ENCODE peak calls at places on chromosomes 1 and 21, in four cellular contexts. M, A, T and V are unnamed samples. For H3K36me3, the result is how much of the 10 kb centered on the place peaks cover.

GRCh38 chr1:57422271-57423134 is 1.4 kb downstream of the DAB1 start:
- DNase-seq in M (no peak), A (no peak), T (no peak), V (peak)

GRCh38 chr21:31260790-31261189 is 83.3 kb downstream of the TIAM1 start:
- DNase-seq in M (no peak), A (no peak), T (no peak), V (no peak)

GRCh38 chr1:24923485-24924113 is 6.5 kb downstream of the RUNX3 start:
- DNase-seq in M (no peak), A (no peak), T (no peak), V (no peak)

GRCh38 chr1:154847891-154848290 is 22.2 kb downstream of the KCNN3 start:
- DNase-seq in M (no peak), A (peak), T (no peak), V (peak)

GRCh38 chr1:6732942-6733341 is 31.3 kb upstream of the DNAJC11 start:
- DNase-seq in M (no peak), A (no peak), T (no peak), V (no peak)

GRCh38 chr1:51284487-51284954 is 45.8 kb downstream of the TTC39A start:
- DNase-seq in M (peak), A (peak), T (no peak), V (peak)

GRCh38 chr1:186880982-186881381 is 52.2 kb downstream of the PLA2G4A start:
- DNase-seq in M (no peak), A (no peak), T (no peak), V (no peak)

GRCh38 chr1:47351305-47351704 is 17.7 kb downstream of the CMPK1 start:
- DNase-seq in M (no peak), A (no peak), T (no peak), V (no peak)

DNA sequence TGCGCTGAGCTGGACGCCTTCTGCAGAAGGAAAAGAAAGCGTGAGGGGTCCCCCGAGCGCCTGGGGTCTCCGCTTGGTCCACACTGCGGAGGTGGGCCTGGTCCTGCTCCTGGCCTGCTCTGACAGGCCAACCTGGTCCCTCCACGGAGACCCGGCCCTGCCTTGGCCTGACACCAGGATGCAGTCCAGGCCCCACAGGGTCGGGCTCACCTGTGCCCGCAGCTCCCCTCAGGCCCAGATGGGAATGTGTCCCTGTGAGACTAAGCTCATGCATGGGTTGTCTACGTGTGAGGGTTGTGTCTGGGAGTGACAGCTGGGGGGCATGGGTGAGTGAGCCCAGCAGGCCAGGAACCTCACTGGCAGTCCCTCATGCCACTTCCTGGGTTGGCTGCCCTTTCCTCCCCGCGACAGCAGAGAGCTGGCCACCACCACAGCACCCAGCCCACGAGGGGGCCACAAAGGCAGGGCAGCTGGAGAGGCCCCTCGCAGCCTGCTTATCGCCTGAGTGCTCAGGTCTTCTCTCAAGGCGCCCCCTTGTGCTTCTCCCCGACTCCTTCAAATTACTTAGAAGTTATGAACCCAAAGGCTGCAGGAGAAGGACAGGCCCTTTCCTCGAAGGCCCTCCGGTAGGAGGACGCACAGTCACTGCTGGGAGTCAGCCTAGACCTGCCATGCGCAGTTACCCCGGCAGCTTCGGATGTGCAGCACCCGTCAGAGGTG is 41.1 kb downstream of the SLC45A1 start:
- DNase-seq in M (no peak), A (no peak), T (no peak), V (peak)
- TF ChIP-seq CTCF in M (no peak), A (no peak), T (no peak), V (no peak)

DNA sequence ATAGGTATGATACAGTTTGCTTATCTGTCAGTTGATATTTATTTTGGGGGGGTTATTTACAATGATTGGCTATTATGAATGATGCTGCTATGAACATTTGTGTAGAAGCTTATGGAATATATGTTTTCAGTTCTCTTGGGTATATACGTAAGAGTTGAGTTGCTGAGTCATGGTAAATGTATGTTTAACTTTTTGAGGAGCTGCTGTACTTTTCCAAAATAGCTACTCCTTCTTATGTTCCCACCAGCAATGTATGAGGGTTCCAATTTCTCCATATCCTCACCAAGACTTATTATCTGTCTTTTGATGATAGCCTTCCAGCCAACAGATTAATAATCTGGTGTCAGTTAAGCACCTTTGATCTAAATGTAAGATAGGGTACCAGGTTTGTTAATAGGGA is 11.9 kb downstream of the SOAT1 start:
- DNase-seq in M (no peak), A (no peak), T (no peak), V (no peak)
- H3K36me3 ChIP-seq in M (under half), A (under half), T (under half), V (under half)

GRCh38 chr21:16455978-16456377 is 726.2 kb downstream of the USP25 start:
- DNase-seq in M (no peak), A (no peak), T (no peak), V (no peak)

GRCh38 chr21:16457498-16457897 is 727.7 kb downstream of the USP25 start:
- DNase-seq in M (no peak), A (no peak), T (no peak), V (no peak)

GRCh38 chr21:16455526-16455925 is 725.7 kb downstream of the USP25 start:
- DNase-seq in M (no peak), A (no peak), T (no peak), V (no peak)

GRCh38 chr21:16460936-16461335 is 731.2 kb downstream of the USP25 start:
- DNase-seq in M (no peak), A (no peak), T (no peak), V (no peak)
- TF ChIP-seq CTCF in M (no peak), A (no peak), T (no peak), V (no peak)

DNA sequence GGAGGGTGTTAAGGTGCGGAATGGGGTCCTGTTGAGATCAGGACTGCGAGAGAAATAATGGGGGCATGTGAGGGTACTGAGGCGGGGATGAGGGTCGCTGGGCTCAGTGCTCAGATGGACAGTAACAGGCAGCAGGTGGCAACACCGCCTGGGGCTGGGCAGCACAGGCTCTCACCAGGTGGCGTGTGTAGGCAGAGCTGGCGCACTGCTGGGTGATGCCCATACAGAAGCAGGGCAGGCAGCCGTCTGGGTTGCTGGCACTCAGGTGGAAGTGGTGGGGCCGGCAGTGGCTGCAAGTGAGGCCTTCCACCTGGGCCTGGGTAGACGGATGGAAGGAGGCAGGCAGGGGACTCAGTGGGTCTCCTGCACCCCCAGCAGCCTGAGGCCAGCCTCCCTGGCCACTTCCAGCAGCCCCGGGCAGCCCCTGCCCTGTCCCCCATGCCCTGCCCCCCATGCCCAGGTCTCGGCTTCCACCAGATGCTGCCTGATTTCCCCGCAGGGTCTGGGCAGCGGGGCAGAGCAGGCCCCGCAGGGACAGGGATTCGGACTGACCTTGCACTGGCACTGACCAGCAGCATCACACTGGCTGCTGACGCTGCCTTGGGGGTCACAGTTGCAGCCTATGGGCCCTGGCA is 60.5 kb downstream of the LDLRAD2 start:
- DNase-seq in M (no peak), A (no peak), T (no peak), V (no peak)
- H3K36me3 ChIP-seq in M (under half), A (under half), T (half or more), V (half or more)

DNA sequence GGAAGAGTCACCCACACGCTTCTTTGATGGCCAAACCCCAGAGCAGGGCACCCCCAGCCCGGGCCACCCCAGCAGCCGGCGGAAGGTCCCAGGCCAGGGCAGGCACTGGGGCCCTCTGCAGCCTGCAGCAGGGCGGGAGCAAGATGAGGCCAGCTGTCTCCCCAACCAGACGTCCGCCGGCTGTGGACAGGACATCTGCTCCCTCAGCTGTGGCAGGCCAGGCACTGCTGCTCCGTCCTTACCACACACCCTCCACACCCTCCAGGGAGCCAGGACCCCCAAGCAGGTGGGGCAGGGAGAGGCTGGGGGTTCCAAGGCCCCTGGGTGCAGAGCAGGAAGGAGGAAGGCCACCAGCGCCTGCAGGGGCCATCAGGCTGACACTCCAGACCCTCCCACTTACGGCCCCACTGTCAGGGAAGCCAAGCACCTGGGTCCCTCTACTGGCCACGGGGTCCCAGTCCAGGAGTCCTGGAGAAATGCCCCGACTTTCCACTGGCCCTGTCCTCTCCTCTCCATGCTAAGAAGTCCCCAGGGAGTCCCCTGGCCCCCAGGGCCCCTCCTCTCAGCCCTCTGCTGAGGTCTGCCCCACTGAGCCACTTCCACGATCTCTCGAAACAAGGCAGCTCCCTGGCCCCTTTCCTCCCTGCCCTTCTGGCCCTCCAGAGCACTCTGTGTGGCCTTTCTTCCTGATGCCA is 5.6 kb downstream of the WNT9A start:
- DNase-seq in M (peak), A (no peak), T (no peak), V (no peak)
- TF ChIP-seq CTCF in M (no peak), A (no peak), T (no peak), V (no peak)

DNA sequence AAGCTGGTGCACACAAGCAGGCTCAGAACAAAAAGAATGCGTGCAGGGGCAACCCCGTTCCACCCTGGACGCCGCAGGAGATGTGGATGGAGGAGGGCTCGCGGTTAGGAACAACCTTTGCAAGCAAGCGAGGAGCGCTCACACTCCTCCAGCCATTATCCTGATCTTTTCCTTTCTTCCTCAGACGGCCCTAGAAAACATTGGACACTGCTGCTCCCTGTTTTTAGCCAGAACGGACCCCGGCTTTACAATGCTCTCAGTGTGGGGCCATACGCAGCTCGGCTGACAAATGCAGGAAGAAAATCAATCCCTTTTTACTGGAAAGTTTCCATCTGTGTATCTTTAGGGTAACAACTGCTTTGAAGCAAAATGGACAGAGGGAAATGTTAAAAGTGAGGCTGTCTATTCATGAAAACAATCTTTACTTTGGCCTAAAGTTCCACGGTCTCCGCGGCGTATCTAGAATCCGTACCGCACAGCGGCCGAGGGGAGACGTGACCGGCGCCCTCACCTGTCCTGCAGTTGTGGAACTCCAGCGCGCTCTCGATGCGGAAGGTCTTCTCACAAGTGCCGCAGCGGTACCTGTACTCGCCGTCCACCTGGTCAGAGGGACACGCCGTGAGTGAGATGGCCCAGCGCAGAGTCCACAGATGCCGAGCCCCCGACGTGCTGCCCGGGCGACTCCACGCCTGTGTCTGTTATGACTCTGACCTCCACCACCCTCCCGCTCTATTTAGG is 44.0 kb downstream of the PRDM15 start:
- DNase-seq in M (no peak), A (no peak), T (no peak), V (no peak)
- H3K36me3 ChIP-seq in M (under half), A (under half), T (half or more), V (half or more)

GRCh38 chr1:10880063-10880462 is 83.6 kb upstream of the CASZ1 start:
- DNase-seq in M (no peak), A (no peak), T (no peak), V (no peak)
- TF ChIP-seq CTCF in M (no peak), A (no peak), T (no peak), V (no peak)

DNA sequence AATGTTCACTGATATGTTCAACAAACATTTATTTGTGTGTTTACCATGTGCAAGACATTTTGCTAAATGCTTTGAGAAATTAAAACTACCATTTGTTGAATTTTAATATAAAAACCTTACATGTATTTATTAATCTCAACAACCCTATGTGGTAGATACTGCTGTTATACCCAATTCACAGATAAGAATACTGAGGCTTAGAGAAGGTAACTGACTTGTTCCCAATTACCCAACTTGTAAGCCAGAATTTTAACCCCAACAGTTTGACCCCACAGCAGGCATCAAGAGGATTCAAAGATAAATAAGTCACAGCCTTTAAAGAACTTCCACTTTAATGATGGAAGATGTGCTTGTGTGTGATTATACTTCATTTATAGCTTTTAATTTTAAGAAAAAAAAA is 3.7 kb downstream of the DNAJC8 start:
- DNase-seq in M (no peak), A (no peak), T (no peak), V (no peak)
- H3K36me3 ChIP-seq in M (under half), A (under half), T (half or more), V (half or more)

GRCh38 chr1:97192872-97193572 is 471.4 kb downstream of the PTBP2 start:
- DNase-seq in M (no peak), A (peak), T (no peak), V (no peak)
- TF ChIP-seq CTCF in M (no peak), A (no peak), T (no peak), V (no peak)